ENCODE peak calls at places on chromosomes 2 and 18, in four cellular contexts. One of them, this sample, is unnamed.

GRCh38 chr2:70720124-70720523 is 47.9 kb downstream of the ADD2 start:
- DNase-seq in HL-60: no peak
- DNase-seq in K562: no peak
- DNase-seq in GM12878: no peak
- DNase-seq in this sample: no peak

GRCh38 chr18:43800584-43800983 is 523.3 kb upstream of the SYT4 start:
- DNase-seq in HL-60: no peak
- DNase-seq in K562: no peak
- DNase-seq in GM12878: no peak
- DNase-seq in this sample: no peak

GRCh38 chr2:45627911-45628310 is 16.8 kb upstream of the SRBD1 start:
- DNase-seq in HL-60: no peak
- DNase-seq in K562: no peak
- DNase-seq in GM12878: no peak
- DNase-seq in this sample: no peak

GRCh38 chr18:21739604-21740473 is 753 bp upstream of the MIB1 start:
- DNase-seq in HL-60: no peak
- DNase-seq in K562: peak; percentile 48
- DNase-seq in GM12878: no peak
- DNase-seq in this sample: no peak

GRCh38 chr2:137775529-137775928 is 188.7 kb upstream of the HNMT start:
- DNase-seq in HL-60: no peak
- DNase-seq in K562: no peak
- DNase-seq in GM12878: no peak
- DNase-seq in this sample: no peak

GRCh38 chr2:64942693-64943092 is 46.5 kb upstream of the SLC1A4 start:
- DNase-seq in HL-60: no peak
- DNase-seq in K562: no peak
- DNase-seq in GM12878: no peak
- DNase-seq in this sample: no peak

GRCh38 chr18:27966872-27967271 is 210.1 kb downstream of the CDH2 start:
- DNase-seq in HL-60: no peak
- DNase-seq in K562: no peak
- DNase-seq in GM12878: no peak
- DNase-seq in this sample: no peak

GRCh38 chr2:176123847-176124273 is 1.3 kb downstream of the HOXD9 start:
- DNase-seq in HL-60: no peak
- DNase-seq in K562: no peak
- DNase-seq in GM12878: no peak
- DNase-seq in this sample: no peak

GRCh38 chr2:227774895-227775842 is 29.5 kb downstream of the SCYGR8 start:
- DNase-seq in HL-60: no peak
- DNase-seq in K562: no peak
- DNase-seq in GM12878: no peak
- DNase-seq in this sample: no peak

GRCh38 chr2:8653485-8653884 is 28.4 kb upstream of the ID2 start:
- DNase-seq in HL-60: no peak
- DNase-seq in K562: no peak
- DNase-seq in GM12878: no peak
- DNase-seq in this sample: no peak

GRCh38 chr2:144331652-144332355 is 188.1 kb downstream of the ZEB2 start:
- DNase-seq in HL-60: peak; percentile 59
- DNase-seq in K562: peak; percentile 53
- DNase-seq in GM12878: no peak
- DNase-seq in this sample: peak; percentile 33

GRCh38 chr2:167732251-167732788 is 515.1 kb downstream of the STK39 start:
- DNase-seq in HL-60: no peak
- DNase-seq in K562: no peak
- DNase-seq in GM12878: no peak
- DNase-seq in this sample: no peak

GRCh38 chr2:105140237-105140568 is 101.3 kb upstream of the GPR45 start:
- DNase-seq in HL-60: no peak
- DNase-seq in K562: no peak
- DNase-seq in GM12878: no peak
- DNase-seq in this sample: no peak

GRCh38 chr2:46362667-46363012 is 65.4 kb downstream of the EPAS1 start:
- DNase-seq in HL-60: no peak
- DNase-seq in K562: no peak
- DNase-seq in GM12878: no peak
- DNase-seq in this sample: no peak

GRCh38 chr2:239002960-239003932 is 155.4 kb downstream of the TWIST2 start:
- DNase-seq in HL-60: no peak
- DNase-seq in K562: no peak
- DNase-seq in GM12878: no peak
- DNase-seq in this sample: no peak

GRCh38 chr2:162146906-162147305 is 5.1 kb downstream of the GCG start:
- DNase-seq in HL-60: no peak
- DNase-seq in K562: no peak
- DNase-seq in GM12878: no peak
- DNase-seq in this sample: no peak

GRCh38 chr2:230694241-230694640 is 18.4 kb upstream of the CAB39 start:
- DNase-seq in HL-60: no peak
- DNase-seq in K562: no peak
- DNase-seq in GM12878: no peak
- DNase-seq in this sample: no peak

GRCh38 chr2:203743441-203743932 is 37.0 kb downstream of the CD28 start:
- DNase-seq in HL-60: no peak
- DNase-seq in K562: no peak
- DNase-seq in GM12878: no peak
- DNase-seq in this sample: no peak

GRCh38 chr2:73156539-73157124 is 43.9 kb upstream of the RAB11FIP5 start:
- DNase-seq in HL-60: no peak
- DNase-seq in K562: peak; percentile 48
- DNase-seq in GM12878: no peak
- DNase-seq in this sample: no peak

GRCh38 chr2:74381751-74382150 is 1.6 kb upstream of the DCTN1 start:
- DNase-seq in HL-60: no peak
- DNase-seq in K562: no peak
- DNase-seq in GM12878: no peak
- DNase-seq in this sample: no peak

GRCh38 chr2:37798315-37799005 is 126.6 kb upstream of the RMDN2 start:
- DNase-seq in HL-60: peak; percentile 35
- DNase-seq in K562: no peak
- DNase-seq in GM12878: peak; percentile 8
- DNase-seq in this sample: no peak

GRCh38 chr2:160522951-160523700 is 29.5 kb upstream of the RBMS1 start:
- DNase-seq in HL-60: no peak
- DNase-seq in K562: no peak
- DNase-seq in GM12878: no peak
- DNase-seq in this sample: no peak

GRCh38 chr2:60818272-60818671 is 62.2 kb downstream of the PAPOLG start:
- DNase-seq in HL-60: no peak
- DNase-seq in K562: peak; percentile 22
- DNase-seq in GM12878: no peak
- DNase-seq in this sample: no peak

GRCh38 chr18:32550958-32551357 is 80.3 kb upstream of the GAREM1 start:
- DNase-seq in HL-60: peak; percentile 1
- DNase-seq in K562: no peak
- DNase-seq in GM12878: no peak
- DNase-seq in this sample: no peak

GRCh38 chr2:196291873-196292800 is 120.8 kb upstream of the STK17B start:
- DNase-seq in HL-60: no peak
- DNase-seq in K562: no peak
- DNase-seq in GM12878: no peak
- DNase-seq in this sample: no peak

GRCh38 chr18:47050468-47050867 is 15.0 kb upstream of the ELOA2 start:
- DNase-seq in HL-60: peak; percentile 2
- DNase-seq in K562: no peak
- DNase-seq in GM12878: no peak
- DNase-seq in this sample: no peak

GRCh38 chr2:86079981-86080911 is 25.4 kb downstream of the POLR1A start:
- DNase-seq in HL-60: no peak
- DNase-seq in K562: peak; percentile 60
- DNase-seq in GM12878: peak; percentile 45
- DNase-seq in this sample: no peak

GRCh38 chr2:46229134-46230063 is 67.8 kb upstream of the EPAS1 start:
- DNase-seq in HL-60: no peak
- DNase-seq in K562: no peak
- DNase-seq in GM12878: peak; percentile 89
- DNase-seq in this sample: no peak

GRCh38 chr2:219637842-219638185 is 10.4 kb downstream of the SLC4A3 start:
- DNase-seq in HL-60: no peak
- DNase-seq in K562: no peak
- DNase-seq in GM12878: no peak
- DNase-seq in this sample: no peak

DNA sequence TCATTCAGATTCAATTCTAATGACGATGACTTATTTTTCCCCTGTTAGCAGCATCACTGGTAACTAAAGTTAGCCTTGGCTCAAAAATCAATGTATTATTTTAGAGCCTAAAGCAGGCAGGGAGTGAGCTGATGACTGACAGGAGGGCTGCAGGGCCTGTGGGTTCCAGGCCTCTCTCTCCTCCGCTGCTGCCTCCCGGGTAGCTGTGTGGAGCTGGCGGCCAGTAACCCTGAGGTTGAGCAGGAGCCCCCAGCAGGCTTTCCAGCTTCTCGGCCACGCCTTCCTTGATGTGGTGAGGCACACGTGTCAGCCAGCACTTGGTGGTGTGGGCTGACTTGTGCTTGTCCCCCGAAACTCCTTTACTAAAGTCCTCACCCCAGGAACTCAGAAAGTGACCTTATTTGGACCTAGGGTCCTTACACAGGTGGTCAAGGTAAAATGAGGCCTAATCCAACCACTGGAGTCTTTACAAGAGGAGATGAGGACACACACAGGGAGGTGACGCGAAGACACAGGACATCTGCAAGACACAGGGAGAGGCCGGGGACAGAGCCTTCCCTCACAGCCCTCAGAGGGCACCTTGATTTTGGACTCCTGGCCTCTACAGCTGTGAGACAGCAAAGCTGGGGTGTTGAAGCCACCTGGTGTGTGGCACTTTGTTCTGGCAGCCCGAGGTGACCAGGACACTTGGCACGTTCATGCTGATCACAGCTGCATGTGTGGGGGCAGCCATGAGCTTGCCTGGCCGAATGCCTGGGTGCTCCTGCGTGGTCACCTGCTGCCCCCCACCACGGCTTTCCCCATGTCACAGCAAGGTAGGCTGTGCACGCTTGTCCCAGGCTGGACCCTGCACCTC is 120.8 kb upstream of the HS6ST1 start:
- DNase-seq in HL-60: no peak
- DNase-seq in K562: no peak
- DNase-seq in GM12878: no peak
- DNase-seq in this sample: no peak
- TF ChIP-seq SPI1 in HL-60: no peak
- TF ChIP-seq SPI1 in K562: no peak
- TF ChIP-seq SPI1 in GM12878: no peak
- TF ChIP-seq SPI1 in this sample: no peak

DNA sequence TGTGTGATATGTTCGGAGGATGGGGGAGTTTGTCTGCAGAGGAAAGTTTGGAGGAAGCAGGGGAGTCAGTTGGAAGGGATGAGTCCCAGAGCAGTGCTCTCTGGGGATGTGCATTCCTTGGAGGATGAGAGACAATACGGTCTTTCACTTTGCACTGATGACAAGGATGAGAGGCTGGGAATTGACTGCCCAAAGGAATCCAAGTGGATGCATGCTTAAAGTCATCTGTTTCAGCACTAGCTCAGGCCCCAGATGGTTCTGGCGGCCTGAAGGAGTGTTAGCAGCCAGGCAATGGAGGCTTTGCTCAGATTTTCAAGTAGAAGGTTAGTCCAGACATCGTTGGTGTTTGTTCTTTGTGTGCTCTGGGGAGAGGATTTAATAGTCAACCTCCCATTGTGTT is 100.2 kb downstream of the CRIM1 start:
- DNase-seq in HL-60: no peak
- DNase-seq in K562: no peak
- DNase-seq in GM12878: no peak
- DNase-seq in this sample: no peak
- TF ChIP-seq POLR2AphosphoS5 in HL-60: no peak
- TF ChIP-seq POLR2AphosphoS5 in K562: no peak
- TF ChIP-seq POLR2AphosphoS5 in GM12878: no peak
- TF ChIP-seq POLR2AphosphoS5 in this sample: no peak

GRCh38 chr2:99806758-99807157 is 316.9 kb upstream of the REV1 start:
- DNase-seq in HL-60: no peak
- DNase-seq in K562: no peak
- DNase-seq in GM12878: no peak
- DNase-seq in this sample: no peak
- TF ChIP-seq SPI1 in HL-60: no peak
- TF ChIP-seq SPI1 in K562: no peak
- TF ChIP-seq SPI1 in GM12878: no peak
- TF ChIP-seq SPI1 in this sample: no peak

DNA sequence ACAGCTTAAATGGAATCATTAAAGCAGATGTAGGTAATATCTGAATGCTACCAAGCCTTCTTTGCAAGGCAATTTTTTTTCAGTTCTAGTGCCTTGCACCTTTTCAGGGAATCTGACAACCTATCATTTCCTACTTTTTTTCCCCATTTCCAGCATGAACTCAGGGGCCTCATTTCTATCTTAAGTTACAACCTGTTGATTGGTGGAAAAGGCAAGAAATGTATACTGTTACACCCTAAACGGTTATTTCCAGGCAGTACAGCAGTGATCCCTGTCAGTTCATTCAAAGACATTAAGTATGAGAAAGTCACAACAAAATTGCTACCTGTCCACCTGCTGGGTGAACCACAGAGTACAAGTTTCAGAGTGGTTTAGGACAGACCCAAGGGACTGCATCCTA is 171.2 kb upstream of the PIK3C3 start:
- DNase-seq in HL-60: no peak
- DNase-seq in K562: no peak
- DNase-seq in GM12878: no peak
- DNase-seq in this sample: no peak
- TF ChIP-seq POLR2AphosphoS5 in HL-60: no peak
- TF ChIP-seq POLR2AphosphoS5 in K562: no peak
- TF ChIP-seq POLR2AphosphoS5 in GM12878: no peak
- TF ChIP-seq POLR2AphosphoS5 in this sample: no peak

DNA sequence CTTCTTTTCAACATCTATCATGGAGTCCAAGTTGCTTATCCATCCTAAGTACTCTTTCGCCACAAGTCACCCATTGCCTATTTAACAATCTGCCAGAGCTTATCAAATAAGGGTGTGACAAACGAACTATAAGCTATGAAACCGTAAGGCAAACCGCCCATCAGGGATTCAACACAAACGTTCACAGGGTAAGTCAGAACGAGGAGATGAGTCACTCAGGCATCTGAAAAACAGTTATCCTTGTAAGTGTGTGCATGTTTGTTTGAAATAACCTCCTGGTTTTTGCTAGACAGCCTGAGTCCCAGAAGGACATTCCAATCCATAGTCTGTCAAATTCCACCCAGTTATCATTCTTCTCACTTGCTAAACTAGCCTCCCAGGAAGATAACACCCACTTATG is 299.1 kb downstream of the PAX3 start:
- DNase-seq in HL-60: no peak
- DNase-seq in K562: no peak
- DNase-seq in GM12878: no peak
- DNase-seq in this sample: no peak
- TF ChIP-seq SPI1 in HL-60: no peak
- TF ChIP-seq SPI1 in K562: no peak
- TF ChIP-seq SPI1 in GM12878: no peak
- TF ChIP-seq SPI1 in this sample: no peak

DNA sequence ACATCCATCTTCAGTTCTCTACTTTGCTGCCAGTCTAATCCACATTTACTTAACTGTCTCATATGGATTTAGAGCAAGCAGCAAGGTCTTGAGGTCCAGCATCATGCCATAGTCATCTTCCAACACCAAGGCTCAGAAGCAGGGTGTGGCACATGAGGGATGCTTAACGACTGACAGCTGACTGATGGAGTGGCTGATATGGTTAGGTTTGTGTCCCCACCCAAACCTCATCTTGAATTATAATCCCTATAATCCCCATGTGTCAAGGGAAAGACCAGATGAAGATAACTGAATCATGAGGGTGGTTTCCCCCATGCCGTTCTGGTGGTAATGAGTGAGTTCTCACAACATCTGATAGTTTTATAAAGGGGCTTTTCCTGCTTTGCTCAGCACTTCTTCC is 257.3 kb downstream of the NBAS start:
- DNase-seq in HL-60: no peak
- DNase-seq in K562: no peak
- DNase-seq in GM12878: no peak
- DNase-seq in this sample: no peak
- TF ChIP-seq POLR2AphosphoS5 in HL-60: no peak
- TF ChIP-seq POLR2AphosphoS5 in K562: no peak
- TF ChIP-seq POLR2AphosphoS5 in GM12878: no peak
- TF ChIP-seq POLR2AphosphoS5 in this sample: no peak